ENCODE peak calls at places on chromosomes 13 and 19, in eight cellular contexts. One of them, this sample, is unnamed.

GRCh38 chr13:111789420-111789819 is 277.5 kb upstream of the SOX1 start:
- DNase-seq in left lung: peak
- DNase-seq in psoas muscle: no peak
- DNase-seq in AG10803: no peak
- DNase-seq in body of pancreas: no peak
- DNase-seq in CD8-positive, alpha-beta T cell: no peak
- DNase-seq in AG04450: no peak
- DNase-seq in lung: no peak
- DNase-seq in this sample: no peak

GRCh38 chr13:97853550-97853949 is 99.9 kb upstream of the IPO5 start:
- DNase-seq in AG04450: no peak
- DNase-seq in left lung: no peak
- DNase-seq in body of pancreas: no peak
- DNase-seq in AG10803: peak
- DNase-seq in CD8-positive, alpha-beta T cell: no peak
- DNase-seq in lung: no peak
- DNase-seq in psoas muscle: no peak
- DNase-seq in this sample: peak

GRCh38 chr19:19774354-19775033 is 41.6 kb upstream of the ZNF14 start:
- DNase-seq in psoas muscle: no peak
- DNase-seq in AG10803: no peak
- DNase-seq in body of pancreas: no peak
- DNase-seq in left lung: no peak
- DNase-seq in CD8-positive, alpha-beta T cell: no peak
- DNase-seq in AG04450: no peak
- DNase-seq in lung: no peak
- DNase-seq in this sample: no peak

GRCh38 chr13:27304611-27305010 is 34.0 kb downstream of the RASL11A start:
- DNase-seq in left lung: no peak
- DNase-seq in lung: no peak
- DNase-seq in body of pancreas: no peak
- DNase-seq in AG10803: no peak
- DNase-seq in CD8-positive, alpha-beta T cell: no peak
- DNase-seq in psoas muscle: no peak
- DNase-seq in AG04450: no peak
- DNase-seq in this sample: no peak

GRCh38 chr19:35109395-35110112 is 6.1 kb upstream of the FXYD3 start:
- DNase-seq in lung: no peak
- DNase-seq in psoas muscle: no peak
- DNase-seq in AG04450: no peak
- DNase-seq in AG10803: no peak
- DNase-seq in body of pancreas: no peak
- DNase-seq in left lung: no peak
- DNase-seq in CD8-positive, alpha-beta T cell: no peak
- DNase-seq in this sample: no peak

GRCh38 chr13:76903544-76904162 is 17.4 kb upstream of the KCTD12 start:
- DNase-seq in left lung: no peak
- DNase-seq in body of pancreas: peak
- DNase-seq in lung: peak
- DNase-seq in AG04450: peak
- DNase-seq in psoas muscle: peak
- DNase-seq in AG10803: peak
- DNase-seq in CD8-positive, alpha-beta T cell: peak
- DNase-seq in this sample: peak

GRCh38 chr19:34589730-34590129 is 87.2 kb downstream of the SCGB2B2 start:
- DNase-seq in psoas muscle: no peak
- DNase-seq in CD8-positive, alpha-beta T cell: no peak
- DNase-seq in lung: no peak
- DNase-seq in left lung: no peak
- DNase-seq in body of pancreas: peak
- DNase-seq in AG04450: no peak
- DNase-seq in AG10803: no peak
- DNase-seq in this sample: no peak

GRCh38 chr19:31334101-31334848 is 15.0 kb downstream of the TSHZ3 start:
- DNase-seq in CD8-positive, alpha-beta T cell: no peak
- DNase-seq in body of pancreas: no peak
- DNase-seq in lung: no peak
- DNase-seq in left lung: no peak
- DNase-seq in AG10803: peak
- DNase-seq in psoas muscle: no peak
- DNase-seq in AG04450: no peak
- DNase-seq in this sample: peak

GRCh38 chr19:22600690-22601648 is 33.2 kb upstream of the ZNF492 start:
- DNase-seq in psoas muscle: no peak
- DNase-seq in AG10803: no peak
- DNase-seq in body of pancreas: no peak
- DNase-seq in CD8-positive, alpha-beta T cell: no peak
- DNase-seq in left lung: no peak
- DNase-seq in AG04450: no peak
- DNase-seq in lung: peak
- DNase-seq in this sample: no peak

GRCh38 chr13:74444877-74445479 is 310.8 kb upstream of the KLF12 start:
- DNase-seq in CD8-positive, alpha-beta T cell: no peak
- DNase-seq in AG10803: peak
- DNase-seq in psoas muscle: no peak
- DNase-seq in body of pancreas: no peak
- DNase-seq in AG04450: no peak
- DNase-seq in left lung: no peak
- DNase-seq in lung: no peak
- DNase-seq in this sample: peak

GRCh38 chr19:55525289-55526101 is 11.4 kb downstream of the SBK2 start:
- DNase-seq in CD8-positive, alpha-beta T cell: no peak
- DNase-seq in lung: no peak
- DNase-seq in psoas muscle: no peak
- DNase-seq in body of pancreas: no peak
- DNase-seq in left lung: no peak
- DNase-seq in AG10803: no peak
- DNase-seq in AG04450: no peak
- DNase-seq in this sample: no peak

GRCh38 chr19:11662278-11662677 is 65.0 kb downstream of the ZNF627 start:
- DNase-seq in CD8-positive, alpha-beta T cell: no peak
- DNase-seq in AG10803: no peak
- DNase-seq in AG04450: no peak
- DNase-seq in lung: no peak
- DNase-seq in body of pancreas: no peak
- DNase-seq in left lung: no peak
- DNase-seq in psoas muscle: no peak
- DNase-seq in this sample: no peak

GRCh38 chr13:33583398-33583797 is 234.6 kb upstream of the RFC3 start:
- DNase-seq in lung: no peak
- DNase-seq in AG04450: no peak
- DNase-seq in body of pancreas: no peak
- DNase-seq in AG10803: no peak
- DNase-seq in left lung: no peak
- DNase-seq in psoas muscle: no peak
- DNase-seq in CD8-positive, alpha-beta T cell: no peak
- DNase-seq in this sample: no peak

GRCh38 chr13:47299316-47299715 is 402.5 kb upstream of the HTR2A start:
- DNase-seq in lung: no peak
- DNase-seq in body of pancreas: no peak
- DNase-seq in psoas muscle: no peak
- DNase-seq in CD8-positive, alpha-beta T cell: no peak
- DNase-seq in AG10803: peak
- DNase-seq in left lung: no peak
- DNase-seq in AG04450: no peak
- DNase-seq in this sample: peak

GRCh38 chr13:101875717-101876393 is 423.4 kb downstream of the ITGBL1 start:
- DNase-seq in lung: no peak
- DNase-seq in AG10803: peak
- DNase-seq in AG04450: peak
- DNase-seq in psoas muscle: no peak
- DNase-seq in CD8-positive, alpha-beta T cell: no peak
- DNase-seq in body of pancreas: no peak
- DNase-seq in left lung: no peak
- DNase-seq in this sample: peak

GRCh38 chr19:29668746-29669609 is 3.7 kb downstream of the PLEKHF1 start:
- DNase-seq in body of pancreas: no peak
- DNase-seq in lung: no peak
- DNase-seq in left lung: no peak
- DNase-seq in AG10803: no peak
- DNase-seq in AG04450: no peak
- DNase-seq in CD8-positive, alpha-beta T cell: no peak
- DNase-seq in psoas muscle: no peak
- DNase-seq in this sample: no peak
- TF ChIP-seq CTCF in body of pancreas: no peak
- TF ChIP-seq CTCF in lung: no peak
- TF ChIP-seq CTCF in left lung: no peak
- TF ChIP-seq CTCF in AG10803: peak
- TF ChIP-seq CTCF in AG04450: peak
- TF ChIP-seq CTCF in CD8-positive, alpha-beta T cell: no peak
- TF ChIP-seq CTCF in psoas muscle: peak
- TF ChIP-seq CTCF in this sample: no peak

DNA sequence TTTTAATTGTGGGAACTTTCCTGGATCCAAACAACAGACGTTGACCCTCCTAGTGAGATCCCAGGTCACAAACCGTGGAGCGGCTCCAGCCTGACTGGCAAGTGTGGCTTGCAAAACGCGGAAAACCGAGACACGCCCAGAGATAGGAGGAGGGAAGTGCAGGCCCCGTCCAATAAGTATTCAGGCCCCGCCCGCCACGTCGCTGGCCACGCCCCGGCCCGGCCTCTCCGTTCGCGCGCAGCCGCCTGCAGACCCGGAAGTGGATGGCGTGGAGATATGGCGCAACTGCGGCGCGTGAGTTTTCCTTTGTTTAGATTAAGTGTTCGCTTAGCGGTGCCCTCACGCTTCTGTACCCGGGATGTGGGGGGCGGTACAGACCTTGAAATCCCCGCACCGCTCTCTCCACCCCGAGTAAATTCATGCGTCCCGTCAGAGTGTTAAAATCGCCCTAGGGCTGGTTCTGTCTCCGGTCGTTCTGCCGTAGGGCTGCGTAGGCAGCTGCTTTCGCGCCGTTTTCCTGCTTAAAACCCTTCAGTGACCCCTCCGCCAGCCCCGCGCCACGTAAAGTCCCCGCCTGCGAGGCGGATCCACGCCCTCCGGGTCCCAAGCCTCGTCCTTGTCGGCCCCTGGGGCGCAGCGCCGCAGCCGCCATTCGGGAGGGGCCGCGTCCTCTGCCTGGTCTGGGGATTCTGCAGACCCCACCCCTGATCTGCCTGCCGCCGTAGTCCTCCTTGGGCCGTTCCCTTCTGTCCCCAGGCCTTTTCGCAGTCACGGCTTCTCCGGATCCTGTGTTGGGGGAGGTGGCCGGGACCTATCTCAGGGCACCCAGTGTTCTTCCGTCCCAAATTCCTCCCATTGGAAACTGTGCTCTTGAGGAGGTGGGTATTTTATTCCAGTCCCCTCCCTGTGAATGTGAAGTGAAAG is at the start of gene ZNF766:
- DNase-seq in left lung: peak
- DNase-seq in psoas muscle: peak
- DNase-seq in AG10803: peak
- DNase-seq in AG04450: peak
- DNase-seq in lung: peak
- DNase-seq in body of pancreas: peak
- DNase-seq in CD8-positive, alpha-beta T cell: peak
- DNase-seq in this sample: peak
- H3K4me3 ChIP-seq in left lung: peak
- H3K4me3 ChIP-seq in psoas muscle: peak
- H3K4me3 ChIP-seq in AG10803: peak
- H3K4me3 ChIP-seq in AG04450: peak
- H3K4me3 ChIP-seq in lung: peak
- H3K4me3 ChIP-seq in body of pancreas: peak
- H3K4me3 ChIP-seq in CD8-positive, alpha-beta T cell: peak
- H3K4me3 ChIP-seq in this sample: peak

DNA sequence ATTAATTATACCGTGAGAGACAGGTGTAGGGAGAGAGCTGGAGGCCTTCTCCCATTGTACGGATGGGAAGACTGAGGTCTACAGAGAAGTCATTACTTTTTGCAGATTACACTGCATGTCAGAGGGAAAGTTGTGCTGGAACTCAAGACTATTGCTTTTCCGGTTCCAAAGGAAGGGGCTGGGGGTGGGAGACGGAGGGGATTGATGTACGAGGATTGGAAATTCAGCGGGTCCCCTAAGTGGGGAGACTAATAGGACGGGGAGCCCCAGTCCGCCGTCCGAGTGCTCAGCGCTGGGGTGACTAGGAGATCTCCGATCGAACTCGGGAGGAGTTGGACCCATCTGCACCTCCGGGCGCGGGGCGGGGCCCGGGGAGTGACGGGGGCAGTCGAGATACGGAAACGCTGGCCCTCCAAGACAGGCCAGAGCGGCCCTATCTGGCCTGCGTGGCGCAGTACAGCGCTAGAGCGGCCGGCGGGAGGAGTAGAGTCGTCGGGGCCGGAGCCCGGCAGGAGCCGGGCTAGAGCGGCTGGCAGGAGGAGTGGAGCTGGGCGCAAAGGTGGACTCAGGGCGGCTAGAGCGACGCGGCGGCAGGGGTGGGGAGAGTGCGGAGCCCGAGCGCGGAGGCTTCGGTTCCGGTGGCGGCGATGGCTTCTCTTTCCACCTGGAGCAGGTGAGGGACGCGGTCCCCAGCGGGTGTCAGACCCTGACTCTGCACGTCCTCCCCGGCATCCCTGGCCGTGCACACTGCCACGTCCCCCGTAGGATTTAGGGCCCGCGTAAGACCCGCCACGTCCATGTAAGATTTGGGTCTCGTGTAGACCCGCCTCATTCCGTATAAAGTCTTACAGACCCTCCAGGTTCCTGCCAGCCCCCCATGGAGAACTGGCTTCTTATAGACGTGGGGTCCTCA is 1.1 kb downstream of the ARHGEF1 start:
- DNase-seq in psoas muscle: peak
- DNase-seq in AG04450: peak
- DNase-seq in body of pancreas: peak
- DNase-seq in left lung: peak
- DNase-seq in lung: peak
- DNase-seq in CD8-positive, alpha-beta T cell: peak
- DNase-seq in AG10803: peak
- DNase-seq in this sample: peak
- TF ChIP-seq CTCF in psoas muscle: peak
- TF ChIP-seq CTCF in AG04450: peak
- TF ChIP-seq CTCF in body of pancreas: peak
- TF ChIP-seq CTCF in left lung: no peak
- TF ChIP-seq CTCF in lung: peak
- TF ChIP-seq CTCF in CD8-positive, alpha-beta T cell: no peak
- TF ChIP-seq CTCF in AG10803: peak
- TF ChIP-seq CTCF in this sample: no peak

GRCh38 chr19:49875801-49876421 is 1.2 kb downstream of the AKT1S1 start:
- DNase-seq in AG10803: peak
- DNase-seq in AG04450: no peak
- DNase-seq in psoas muscle: peak
- DNase-seq in lung: peak
- DNase-seq in body of pancreas: peak
- DNase-seq in left lung: peak
- DNase-seq in CD8-positive, alpha-beta T cell: peak
- DNase-seq in this sample: no peak

GRCh38 chr19:49876422-49877019 is 634 bp downstream of the AKT1S1 start:
- DNase-seq in AG04450: peak
- DNase-seq in body of pancreas: peak
- DNase-seq in psoas muscle: peak
- DNase-seq in left lung: peak
- DNase-seq in AG10803: peak
- DNase-seq in CD8-positive, alpha-beta T cell: peak
- DNase-seq in lung: peak
- DNase-seq in this sample: peak

GRCh38 chr19:49874503-49875157 is 2.5 kb downstream of the AKT1S1 start:
- DNase-seq in lung: no peak
- DNase-seq in AG10803: no peak
- DNase-seq in body of pancreas: no peak
- DNase-seq in AG04450: no peak
- DNase-seq in psoas muscle: peak
- DNase-seq in left lung: no peak
- DNase-seq in CD8-positive, alpha-beta T cell: no peak
- DNase-seq in this sample: no peak

GRCh38 chr19:49873834-49874233 is 3.3 kb downstream of the AKT1S1 start:
- DNase-seq in lung: no peak
- DNase-seq in body of pancreas: no peak
- DNase-seq in CD8-positive, alpha-beta T cell: no peak
- DNase-seq in left lung: peak
- DNase-seq in AG04450: no peak
- DNase-seq in AG10803: no peak
- DNase-seq in psoas muscle: peak
- DNase-seq in this sample: no peak

GRCh38 chr19:49875177-49875576 is 2.0 kb downstream of the AKT1S1 start:
- DNase-seq in psoas muscle: no peak
- DNase-seq in CD8-positive, alpha-beta T cell: no peak
- DNase-seq in lung: no peak
- DNase-seq in left lung: no peak
- DNase-seq in AG04450: no peak
- DNase-seq in body of pancreas: no peak
- DNase-seq in AG10803: no peak
- DNase-seq in this sample: no peak
- H3K4me3 ChIP-seq in psoas muscle: peak
- H3K4me3 ChIP-seq in CD8-positive, alpha-beta T cell: no peak
- H3K4me3 ChIP-seq in lung: no peak
- H3K4me3 ChIP-seq in left lung: peak
- H3K4me3 ChIP-seq in AG04450: peak
- H3K4me3 ChIP-seq in body of pancreas: no peak
- H3K4me3 ChIP-seq in AG10803: peak
- H3K4me3 ChIP-seq in this sample: peak